ENCODE peak calls at places on chromosomes 6 and 20, in eight cellular contexts. F is fibroblast of lung, W is left lung, C is PC-9, B is SK-N-SH, X is psoas muscle, Y is ascending aorta, M is cardiac muscle cell. P is an unnamed sample.

GRCh38 chr6:89729818-89730217 is 89.8 kb downstream of the MDN1 start:
- DNase-seq in F (no peak), W (no peak), C (no peak), B (no peak), X (no peak), Y (no peak), M (no peak), P (no peak)

GRCh38 chr6:35711731-35712130 is 23.0 kb upstream of the FKBP5 start:
- DNase-seq in F (no peak), W (no peak), C (no peak), B (no peak), X (no peak), Y (no peak), M (no peak), P (no peak)

GRCh38 chr6:117346142-117346930 is 79.4 kb downstream of the ROS1 start:
- DNase-seq in F (peak; percentile 52), W (no peak), C (no peak), B (peak; percentile 3), X (no peak), Y (no peak), M (peak; percentile 30), P (no peak)

GRCh38 chr20:29878777-29879442 is 1378.6 kb upstream of the DEFB115 start:
- DNase-seq in F (no peak), W (peak; percentile 86), C (no peak), B (peak; percentile 26), X (no peak), Y (no peak), M (no peak), P (no peak)

GRCh38 chr6:49934770-49935169 is 29.2 kb downstream of the DEFB114 start:
- DNase-seq in F (no peak), W (no peak), C (no peak), B (no peak), X (no peak), Y (no peak), M (no peak), P (no peak)

GRCh38 chr6:130547723-130548122 is 181.9 kb downstream of the TMEM200A start:
- DNase-seq in F (no peak), W (no peak), C (no peak), B (no peak), X (no peak), Y (no peak), M (no peak), P (no peak)

GRCh38 chr20:52145587-52145986 is 46.0 kb downstream of the ZFP64 start:
- DNase-seq in F (no peak), W (no peak), C (no peak), B (no peak), X (no peak), Y (no peak), M (no peak), P (no peak)

GRCh38 chr20:36303020-36303595 is 3.0 kb upstream of the DLGAP4 start:
- DNase-seq in F (no peak), W (no peak), C (no peak), B (no peak), X (no peak), Y (no peak), M (no peak), P (no peak)

GRCh38 chr6:15326072-15326614 is 80.3 kb downstream of the JARID2 start:
- DNase-seq in F (no peak), W (no peak), C (no peak), B (no peak), X (no peak), Y (no peak), M (no peak), P (no peak)

GRCh38 chr6:13135152-13135551 is 193.2 kb downstream of the TBC1D7 start:
- DNase-seq in F (no peak), W (no peak), C (no peak), B (no peak), X (no peak), Y (no peak), M (no peak), P (no peak)

GRCh38 chr6:11096109-11096508 is 2.5 kb downstream of the SMIM13 start:
- DNase-seq in F (peak; percentile 70), W (no peak), C (peak; percentile 57), B (peak; percentile 27), X (no peak), Y (no peak), M (peak; percentile 18), P (no peak)

GRCh38 chr6:130615816-130616215 is 211.4 kb upstream of the SMLR1 start:
- DNase-seq in F (no peak), W (no peak), C (no peak), B (no peak), X (no peak), Y (no peak), M (no peak), P (no peak)

GRCh38 chr6:55729665-55730064 is 145.7 kb downstream of the BMP5 start:
- DNase-seq in F (no peak), W (no peak), C (no peak), B (no peak), X (no peak), Y (no peak), M (no peak), P (no peak)

GRCh38 chr6:121510568-121511177 is 75.2 kb downstream of the GJA1 start:
- DNase-seq in F (no peak), W (no peak), C (no peak), B (no peak), X (no peak), Y (no peak), M (no peak), P (no peak)

GRCh38 chr20:23918896-23919295 is 39.3 kb upstream of the CST5 start:
- DNase-seq in F (no peak), W (no peak), C (no peak), B (no peak), X (no peak), Y (no peak), M (no peak), P (no peak)

GRCh38 chr20:23920408-23920780 is 40.8 kb upstream of the CST5 start:
- DNase-seq in F (no peak), W (no peak), C (no peak), B (no peak), X (no peak), Y (no peak), M (no peak), P (no peak)

GRCh38 chr20:23923311-23923710 is 43.8 kb upstream of the CST5 start:
- DNase-seq in F (no peak), W (no peak), C (no peak), B (no peak), X (no peak), Y (no peak), M (no peak), P (no peak)

GRCh38 chr20:23918101-23918862 is 38.7 kb upstream of the CST5 start:
- DNase-seq in F (no peak), W (no peak), C (no peak), B (no peak), X (no peak), Y (peak; percentile 33), M (no peak), P (no peak)

GRCh38 chr20:23920936-23921335 is 41.4 kb upstream of the CST5 start:
- DNase-seq in F (no peak), W (no peak), C (no peak), B (peak; percentile 30), X (no peak), Y (no peak), M (no peak), P (no peak)
- H3K27ac ChIP-seq in F (no peak overlapping the region), W (no peak overlapping the region), C (peak overlapping the region; percentile 47), B (no peak overlapping the region), X (no peak overlapping the region), Y (no peak overlapping the region), M (no peak overlapping the region), P (no peak overlapping the region)

GRCh38 chr6:95248501-95248900 is 328.8 kb upstream of the MANEA start:
- DNase-seq in F (peak; percentile 74), W (no peak), C (no peak), B (no peak), X (no peak), Y (no peak), M (no peak), P (no peak)
- TF ChIP-seq CTCF in F (peak; percentile 37), W (no peak), C (no peak), B (no peak), X (no peak), Y (no peak), M (no peak), P (no peak)

GRCh38 chr6:70282906-70283461 is 19.9 kb downstream of the COL9A1 start:
- DNase-seq in F (no peak), W (no peak), C (no peak), B (peak; percentile 55), X (no peak), Y (no peak), M (peak; percentile 75), P (no peak)
- H3K4me3 ChIP-seq in F (no peak overlapping the region), W (no peak overlapping the region), C (no peak overlapping the region), B (no peak overlapping the region), X (peak overlapping the region; percentile 32), Y (peak overlapping the region; percentile 13), M (peak overlapping the region; percentile 19), P (peak overlapping the region; percentile 57)

GRCh38 chr6:47075741-47076421 is 33.7 kb upstream of the ADGRF1 start:
- DNase-seq in F (peak; percentile 20), W (no peak), C (no peak), B (no peak), X (no peak), Y (no peak), M (no peak), P (no peak)
- H3K27ac ChIP-seq in F (no peak overlapping the region), W (no peak overlapping the region), C (no peak overlapping the region), B (no peak overlapping the region), X (no peak overlapping the region), Y (no peak overlapping the region), M (no peak overlapping the region), P (peak overlapping the region; percentile 33)

DNA sequence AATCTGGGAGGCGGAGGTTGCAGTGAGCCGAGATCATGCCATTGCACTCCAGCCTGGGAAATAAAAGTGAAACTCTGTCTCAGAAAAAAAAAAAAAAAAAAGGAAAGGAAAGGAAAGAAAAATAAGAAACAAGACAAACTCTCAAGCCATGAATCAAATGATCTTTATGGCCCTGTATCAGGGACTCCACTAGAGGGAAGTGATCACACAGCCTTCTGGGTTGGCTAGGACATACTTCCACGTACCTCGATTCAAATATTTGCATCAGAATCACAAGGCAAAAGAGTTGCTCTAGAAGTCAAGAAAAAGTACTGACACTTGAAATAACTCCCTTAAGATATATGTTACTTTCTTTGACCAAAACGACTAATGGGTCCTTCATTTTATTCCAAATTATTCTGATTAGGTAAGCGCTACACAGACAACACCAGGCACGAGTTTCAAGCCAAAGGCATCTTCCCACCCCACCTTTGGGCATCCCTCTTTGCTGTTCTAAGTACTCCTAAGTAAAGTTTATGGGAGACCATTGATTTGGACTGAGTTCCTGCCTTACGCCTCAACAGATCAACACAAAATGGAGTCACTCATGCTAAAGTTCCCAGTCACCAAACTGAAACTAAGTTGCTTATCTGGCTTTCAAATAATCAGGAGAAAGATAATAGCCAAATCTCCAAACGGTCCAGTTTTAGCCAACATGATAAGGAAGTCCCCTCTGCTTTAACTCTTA is 77.5 kb upstream of the NT5E start:
- DNase-seq in F (no peak), W (no peak), C (no peak), B (no peak), X (no peak), Y (no peak), M (no peak), P (no peak)
- TF ChIP-seq CTCF in F (peak; percentile 5), W (no peak), C (no peak), B (peak; percentile 8), X (no peak), Y (no peak), M (peak; percentile 19), P (no peak)

GRCh38 chr20:46002008-46002407 is 6.7 kb upstream of the MMP9 start:
- DNase-seq in F (no peak), W (no peak), C (no peak), B (no peak), X (no peak), Y (no peak), M (no peak), P (no peak)
- H3K4me3 ChIP-seq in F (no peak overlapping the region), W (no peak overlapping the region), C (no peak overlapping the region), B (no peak overlapping the region), X (no peak overlapping the region), Y (no peak overlapping the region), M (no peak overlapping the region), P (no peak overlapping the region)

GRCh38 chr6:26025047-26025893 is 62.0 kb upstream of the HFE start:
- DNase-seq in F (peak; percentile 82), W (no peak), C (peak; percentile 27), B (no peak), X (no peak), Y (no peak), M (peak; percentile 34), P (no peak)
- H3K27ac ChIP-seq in F (peak overlapping the region; percentile 89), W (peak overlapping the region; percentile 94), C (peak overlapping the region; percentile 98), B (peak overlapping the region; percentile 92), X (peak overlapping the region; percentile 83), Y (peak overlapping the region; percentile 90), M (peak overlapping the region; percentile 86), P (peak overlapping the region; percentile 89)

P was measured in dorsolateral prefrontal cortex.